ENCODE peak calls at places on chromosomes 11 and 22, in five cellular contexts. B is stimulated activated CD8-positive, alpha-beta memory T cell treated with anti-CD3 and anti-CD28 coated beads, Interleukin-2, amount 100 ng/mL, for 48 hours; Q is PC-9; I is RWPE2; L is iris pigment epithelial cell. G is an unnamed sample.

GRCh38 chr11:109794501-109794900 is 298.7 kb upstream of the ZC3H12C start:
- DNase-seq in L (peak; percentile 43), I (no peak), B (no peak), Q (no peak), G (no peak)

GRCh38 chr22:23591203-23591791 is 11.2 kb upstream of the IGLL1 start:
- DNase-seq in B (peak; percentile 30), L (peak; percentile 65), Q (no peak), I (no peak), G (peak; percentile 74)

GRCh38 chr11:107301886-107302285 is 155.7 kb downstream of the CWF19L2 start:
- DNase-seq in B (no peak), L (peak; percentile 5), I (no peak), Q (peak; percentile 74), G (no peak)

GRCh38 chr11:122707111-122707510 is 51.6 kb downstream of the UBASH3B start:
- DNase-seq in L (no peak), I (no peak), B (no peak), Q (no peak), G (no peak)

GRCh38 chr11:15783619-15784018 is 572.7 kb downstream of the SOX6 start:
- DNase-seq in B (no peak), Q (no peak), L (no peak), I (no peak), G (no peak)

GRCh38 chr11:126498281-126498680 is 142.8 kb downstream of the ST3GAL4 start:
- DNase-seq in I (no peak), B (no peak), L (no peak), Q (no peak), G (no peak)

GRCh38 chr11:129700701-129701100 is 114.9 kb upstream of the TMEM45B start:
- DNase-seq in I (no peak), B (no peak), Q (no peak), L (no peak), G (no peak)

GRCh38 chr11:59802639-59803176 is 7.9 kb downstream of the MRPL16 start:
- DNase-seq in B (no peak), Q (peak; percentile 48), I (no peak), L (peak; percentile 52), G (peak; percentile 31)

GRCh38 chr11:4559527-4560440 is 14.8 kb downstream of the OR52M1 start:
- DNase-seq in L (no peak), I (no peak), Q (no peak), B (no peak), G (no peak)

GRCh38 chr11:9003573-9004309 is at the start of gene NRIP3:
- DNase-seq in B (peak; percentile 63), Q (no peak), I (no peak), L (peak; percentile 72), G (peak; percentile 77)

GRCh38 chr11:8084352-8084751 is 3.3 kb downstream of the TUB start:
- DNase-seq in Q (no peak), L (no peak), B (no peak), I (no peak), G (no peak)

GRCh38 chr11:125772834-125773505 is 5.7 kb downstream of the PATE2 start:
- DNase-seq in I (no peak), B (no peak), Q (no peak), L (peak; percentile 90), G (no peak)

GRCh38 chr22:17199131-17199731 is 20.0 kb downstream of the ADA2 start:
- DNase-seq in L (peak; percentile 41), I (no peak), B (no peak), Q (no peak), G (no peak)

GRCh38 chr22:45834241-45834640 is 142.7 kb downstream of the WNT7B start:
- DNase-seq in Q (no peak), I (no peak), B (no peak), L (no peak), G (no peak)

GRCh38 chr11:63826471-63827190 is 12.3 kb upstream of the MARK2 start:
- DNase-seq in B (no peak), Q (no peak), I (no peak), L (no peak), G (no peak)

GRCh38 chr11:12604557-12605105 is 69.6 kb upstream of the TEAD1 start:
- DNase-seq in Q (no peak), I (no peak), L (no peak), B (no peak), G (no peak)

GRCh38 chr11:120385110-120385509 is 48.9 kb downstream of the ARHGEF12 start:
- DNase-seq in L (no peak), Q (no peak), I (no peak), B (no peak), G (no peak)

GRCh38 chr11:6319879-6320410 is 356 bp downstream of the CAVIN3 start:
- DNase-seq in Q (no peak), L (peak; percentile 92), I (peak; percentile 92), B (peak; percentile 31), G (peak; percentile 41)

GRCh38 chr22:29205598-29206371 is at the start of gene EMID1:
- DNase-seq in B (no peak), Q (no peak), I (no peak), L (peak; percentile 23), G (peak; percentile 67)

GRCh38 chr11:65593518-65594414 is 1.8 kb downstream of the KCNK7 start:
- DNase-seq in L (no peak), B (no peak), I (no peak), Q (no peak), G (peak; percentile 70)

GRCh38 chr11:84549221-84549620 is 1077.9 kb downstream of the DLG2 start:
- DNase-seq in B (no peak), I (no peak), L (peak; percentile 2), Q (no peak), G (peak; percentile 10)

GRCh38 chr22:48448821-48449220 is 1378.9 kb downstream of the BRD1 start:
- DNase-seq in B (no peak), L (no peak), I (no peak), Q (no peak), G (no peak)

G was measured in GM10248.